ENCODE peak calls at places on chromosomes 12 and 14, in nine cellular contexts. A is left cardiac atrium; M is choroid plexus epithelial cell; W is bronchial epithelial cell; Q is AG09319; J is left ventricle myocardium inferior; O is activated CD4-positive, alpha-beta T cell treated with anti-CD3 and anti-CD28 coated beads, Interleukin-2, amount 50 U/mL, for 1 hour; F is activated T-helper 1 cell treated with Interleukin-2 at 50 U/mL for 16 hours; D is CMK. T is an unnamed sample.

GRCh38 chr14:56694609-56695008 is 115.0 kb downstream of the TMEM260 start:
- DNase-seq in M (no peak), D (no peak), J (no peak), Q (no peak), O (no peak), A (no peak), F (no peak), W (no peak), T (no peak)

GRCh38 chr12:113980054-113980453 is 13.9 kb upstream of the RBM19 start:
- DNase-seq in F (no peak), M (no peak), D (no peak), A (no peak), J (no peak), W (no peak), Q (no peak), O (no peak), T (no peak)

GRCh38 chr14:53567236-53567785 is 389.3 kb downstream of the BMP4 start:
- DNase-seq in Q (no peak), J (no peak), A (no peak), D (no peak), F (no peak), O (no peak), M (no peak), W (peak; percentile 55), T (no peak)

GRCh38 chr12:79690156-79690605 is 583 bp downstream of the PAWR start:
- DNase-seq in Q (no peak), F (no peak), W (no peak), J (no peak), D (no peak), O (no peak), M (peak; percentile 30), A (peak; percentile 48), T (peak; percentile 50)

GRCh38 chr14:99872786-99873440 is 79.7 kb downstream of the EML1 start:
- DNase-seq in W (no peak), F (no peak), O (no peak), M (peak; percentile 15), D (no peak), Q (peak; percentile 22), J (no peak), A (no peak), T (no peak)

GRCh38 chr12:6608592-6609311 is 1.6 kb upstream of the CHD4 start:
- DNase-seq in F (no peak), D (no peak), O (no peak), W (no peak), Q (no peak), M (no peak), A (peak; percentile 49), J (peak; percentile 25), T (no peak)

GRCh38 chr12:122944588-122944987 is 21.7 kb downstream of the ABCB9 start:
- DNase-seq in O (no peak), W (peak; percentile 46), F (no peak), A (no peak), Q (no peak), J (no peak), D (no peak), M (peak; percentile 8), T (no peak)

GRCh38 chr12:20415013-20415412 is 46.7 kb downstream of the PDE3A start:
- DNase-seq in Q (no peak), W (no peak), M (peak; percentile 90), F (no peak), A (peak; percentile 29), D (no peak), O (no peak), J (peak; percentile 20), T (no peak)

GRCh38 chr12:78431931-78432330 is 432.6 kb upstream of the SYT1 start:
- DNase-seq in O (no peak), W (peak; percentile 10), M (peak; percentile 50), Q (no peak), F (no peak), A (no peak), D (no peak), J (no peak), T (no peak)

GRCh38 chr14:43900173-43900655 is 606.9 kb downstream of the FSCB start:
- DNase-seq in A (no peak), F (no peak), W (no peak), O (no peak), Q (no peak), D (no peak), J (no peak), M (no peak), T (no peak)

GRCh38 chr14:101364503-101365328 is 196.6 kb upstream of the DIO3 start:
- DNase-seq in W (no peak), M (no peak), Q (no peak), F (no peak), D (no peak), A (peak; percentile 48), O (no peak), J (no peak), T (no peak)

GRCh38 chr14:75277000-75277795 is 1.4 kb upstream of the FOS start:
- DNase-seq in F (peak; percentile 47), W (peak; percentile 74), M (peak; percentile 96), A (peak; percentile 94), O (peak; percentile 68), Q (peak; percentile 80), D (no peak), J (peak; percentile 91), T (peak; percentile 95)

GRCh38 chr12:103930787-103931536 is 752 bp downstream of the HSP90B1 start:
- DNase-seq in M (peak; percentile 39), Q (no peak), D (no peak), J (peak; percentile 34), O (peak; percentile 18), A (peak; percentile 58), W (no peak), F (no peak), T (peak; percentile 59)

T was measured in Right ventricle myocardium superior.